ENCODE peak calls at places on chromosomes 4 and X, in four cellular contexts. W, X, V and F are unnamed samples.

GRCh38 chr4:151574968-151575367 is 166.0 kb downstream of the FHIP1A start:
- DNase-seq in X (no peak), W (no peak), V (no peak), F (no peak)

GRCh38 chr4:88690355-88690754 is 7.3 kb downstream of the NAP1L5 start:
- DNase-seq in V (no peak), W (no peak), X (no peak), F (peak)

GRCh38 chr4:43238556-43238955 is 346.0 kb downstream of the GRXCR1 start:
- DNase-seq in X (no peak), W (no peak), V (no peak), F (no peak)

GRCh38 chr4:7075962-7076693 is 8.3 kb upstream of the GRPEL1 start:
- DNase-seq in W (no peak), V (no peak), X (peak), F (no peak)

GRCh38 chrX:147550217-147550616 is 361.5 kb upstream of the FMR1 start:
- DNase-seq in W (no peak), V (no peak), X (no peak), F (no peak)

GRCh38 chrX:46547857-46548256 is 2.6 kb upstream of the ZNF674 start:
- DNase-seq in X (peak), V (no peak), W (no peak), F (peak)

GRCh38 chr4:42892413-42892812 is at the start of gene GRXCR1:
- DNase-seq in V (no peak), X (no peak), W (no peak), F (no peak)

GRCh38 chr4:94408549-94409374 is 43.0 kb upstream of the PDLIM5 start:
- DNase-seq in X (no peak), V (no peak), W (no peak), F (peak)

GRCh38 chrX:153816821-153817220 is 13.5 kb downstream of the PDZD4 start:
- DNase-seq in V (peak), X (no peak), W (peak), F (no peak)

GRCh38 chr4:71141125-71141524 is 147.7 kb downstream of the DCK start:
- DNase-seq in V (no peak), W (no peak), X (no peak), F (peak)

GRCh38 chrX:43885617-43886016 is 3.4 kb upstream of the MAOB start:
- DNase-seq in W (no peak), X (no peak), V (no peak), F (no peak)

DNA sequence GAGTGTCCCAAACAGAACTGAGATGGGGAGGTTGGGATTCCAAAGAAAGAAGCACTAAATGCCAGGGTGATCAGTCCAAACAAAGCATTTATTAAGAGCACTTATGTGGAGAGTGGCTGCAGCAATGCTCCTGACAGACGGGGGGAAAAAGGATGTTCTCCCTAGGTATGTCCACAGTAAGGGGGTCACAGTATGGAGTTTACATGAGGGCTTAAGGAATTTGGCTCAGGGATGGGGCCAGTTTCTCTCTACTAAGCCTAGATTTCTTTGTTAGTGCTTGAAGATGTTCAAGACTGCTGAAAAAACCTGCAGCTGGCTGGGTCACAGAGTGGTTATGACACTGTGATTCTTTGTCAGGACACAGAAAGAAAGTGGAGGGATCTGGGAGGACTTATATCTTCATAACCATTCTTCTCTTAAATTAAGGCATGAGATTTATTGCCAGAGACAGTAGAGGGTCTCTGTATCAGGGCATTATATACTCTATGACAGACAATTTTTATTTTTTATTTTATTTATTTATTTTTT is 1468.0 kb downstream of the C4orf33 start:
- DNase-seq in W (no peak), V (no peak), X (no peak), F (no peak)
- H3K4me3 ChIP-seq in W (peak), V (no peak), X (peak), F (no peak)

DNA sequence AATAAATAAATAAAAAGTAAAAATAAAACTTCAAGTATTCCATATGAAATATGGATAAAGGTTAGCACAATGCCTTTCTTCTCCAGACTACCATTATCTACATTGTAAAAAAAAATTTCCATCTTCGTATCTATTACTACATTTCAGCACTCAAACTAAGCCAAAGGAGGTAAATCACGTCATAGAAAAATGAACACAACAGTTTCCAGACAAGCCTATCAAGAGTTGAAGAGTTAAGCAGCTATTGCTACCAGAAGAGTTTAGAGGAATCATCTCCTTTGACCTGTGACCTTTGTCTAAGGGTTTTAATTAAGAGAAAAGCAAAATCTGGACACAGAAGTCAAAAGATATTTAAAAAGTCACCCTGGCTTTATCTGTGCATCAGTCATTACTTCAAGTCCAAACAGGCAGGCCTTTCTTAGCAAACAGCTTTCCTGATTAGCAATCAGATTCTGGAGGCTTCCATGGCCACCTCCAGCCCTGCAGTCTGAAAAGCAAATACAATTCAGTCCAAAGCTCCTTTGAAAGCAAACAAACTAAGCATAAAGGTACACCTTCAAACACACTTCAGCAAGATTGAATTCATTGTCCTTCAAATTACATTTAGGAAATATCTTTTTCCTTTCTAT is 82.2 kb downstream of the APBB2 start:
- DNase-seq in W (no peak), X (no peak), V (no peak), F (no peak)
- H3K4me3 ChIP-seq in W (no peak), X (no peak), V (no peak), F (no peak)

GRCh38 chrX:55907968-55908607 is 190.5 kb downstream of the RRAGB start:
- DNase-seq in W (peak), V (peak), X (peak), F (peak)
- H3K4me3 ChIP-seq in W (peak), V (peak), X (peak), F (peak)

GRCh38 chrX:101803451-101803850 is 128.4 kb downstream of the ZMAT1 start:
- DNase-seq in W (no peak), X (no peak), V (no peak), F (peak)

GRCh38 chrX:101799387-101799786 is 132.4 kb downstream of the ZMAT1 start:
- DNase-seq in W (peak), V (peak), X (peak), F (peak)
- H3K4me3 ChIP-seq in W (peak), V (no peak), X (no peak), F (no peak)

DNA sequence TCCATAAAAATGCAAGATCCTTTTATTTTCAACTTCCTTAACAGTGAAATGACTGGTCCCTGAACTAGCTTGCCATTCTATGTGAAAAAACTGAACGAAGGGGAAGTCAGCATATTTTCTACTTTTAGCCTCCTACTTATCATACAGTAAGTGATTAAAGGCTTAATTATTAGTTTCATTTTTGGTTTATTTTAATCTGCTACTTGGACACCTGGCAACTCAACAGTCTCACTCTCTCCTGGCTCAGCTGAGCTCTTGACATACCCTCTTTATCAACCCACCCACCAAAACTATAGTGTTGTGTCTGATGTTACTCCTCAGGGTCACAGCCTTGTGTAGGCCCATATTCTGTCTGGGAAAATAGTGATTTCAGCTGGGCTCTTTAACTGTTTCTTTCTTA is 86.2 kb upstream of the CPXCR1 start:
- DNase-seq in X (no peak), V (no peak), W (no peak), F (no peak)
- H3K4me3 ChIP-seq in X (no peak), V (no peak), W (no peak), F (no peak)

GRCh38 chr4:109432203-109432602 is 1.4 kb upstream of the SEC24B start:
- DNase-seq in V (no peak), X (no peak), W (no peak), F (no peak)
- H3K4me3 ChIP-seq in V (no peak), X (no peak), W (no peak), F (no peak)

GRCh38 chr4:128241425-128241913 is 46.1 kb downstream of the PGRMC2 start:
- DNase-seq in W (no peak), V (no peak), X (peak), F (peak)
- H3K4me3 ChIP-seq in W (no peak), V (no peak), X (no peak), F (no peak)

DNA sequence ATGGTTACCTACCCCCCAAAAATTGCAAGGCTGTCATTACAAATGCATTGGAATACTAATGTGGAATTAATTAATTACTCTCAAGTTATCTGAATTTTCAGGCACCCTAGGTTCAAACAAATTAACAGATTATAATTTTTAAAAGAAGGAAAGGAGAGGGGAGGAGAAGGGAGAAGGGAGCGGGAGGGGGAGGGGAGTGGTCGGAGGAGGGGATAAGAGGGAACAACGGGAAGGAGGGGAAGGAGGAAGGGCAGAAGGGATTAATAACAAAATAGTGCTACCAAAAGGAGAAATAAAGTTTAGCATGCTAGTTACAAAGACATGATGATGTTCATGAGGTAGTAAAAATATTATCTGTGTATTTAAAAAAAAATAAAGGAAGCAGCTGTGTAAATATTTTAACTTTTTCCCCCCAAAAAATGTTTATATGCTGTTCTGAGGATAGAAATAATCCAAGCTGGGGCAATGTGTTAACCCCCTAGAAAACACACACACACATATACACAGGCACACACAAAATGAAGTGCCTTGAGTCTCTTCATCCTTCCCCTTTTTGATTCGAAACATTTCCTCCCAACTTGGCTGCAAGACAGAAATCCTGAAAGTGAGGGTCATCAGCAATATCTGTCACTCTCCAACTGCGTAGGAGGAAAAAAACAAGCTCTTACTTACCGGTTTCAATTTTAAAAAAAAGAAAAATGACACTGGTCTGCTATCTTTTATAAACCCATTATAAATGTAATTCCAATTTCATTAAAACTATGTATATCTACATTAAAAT is 58.8 kb downstream of the PPP3CA start:
- DNase-seq in V (no peak), X (no peak), W (peak), F (peak)
- H3K4me3 ChIP-seq in V (no peak), X (no peak), W (no peak), F (no peak)

DNA sequence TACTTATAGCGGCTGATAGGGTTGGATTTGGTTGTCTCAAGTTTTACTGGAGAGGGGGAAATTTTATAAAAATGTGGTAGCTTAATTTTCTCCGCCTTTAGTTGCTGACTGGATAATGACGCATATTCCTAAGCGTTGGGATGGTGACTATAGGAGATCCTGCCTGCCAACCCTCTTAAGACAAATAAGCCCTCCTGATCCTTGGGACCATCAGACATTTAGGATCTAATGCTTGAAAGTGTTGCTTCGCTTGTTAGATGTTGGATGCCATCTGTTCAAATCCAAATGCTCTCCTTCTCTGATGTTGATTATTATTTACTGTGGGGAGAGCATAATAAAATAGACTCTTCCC is 2.2 kb downstream of the RAPGEF2 start:
- DNase-seq in X (peak), V (no peak), W (no peak), F (peak)
- H3K4me3 ChIP-seq in X (peak), V (peak), W (peak), F (peak)

DNA sequence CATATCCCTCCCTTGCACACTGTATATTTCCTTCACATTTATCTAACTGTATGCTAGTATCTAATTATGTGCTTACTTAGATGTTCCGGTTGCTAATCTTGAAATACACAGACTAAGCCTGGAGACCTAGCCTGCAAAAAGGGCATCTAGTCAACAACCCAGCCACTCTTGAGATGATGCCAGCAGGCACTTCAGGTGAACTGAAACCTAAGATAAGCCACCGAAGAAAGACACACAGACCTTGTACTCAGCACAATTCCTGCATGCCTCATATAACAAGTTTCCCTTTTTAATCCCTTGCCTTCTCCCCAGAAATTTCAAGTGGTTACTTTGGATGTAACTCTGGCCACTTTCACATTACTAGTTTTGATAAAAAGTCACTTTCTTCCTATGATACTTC is 2506.6 kb downstream of the ARAP2 start:
- DNase-seq in X (no peak), W (no peak), V (no peak), F (no peak)
- H3K4me3 ChIP-seq in X (no peak), W (no peak), V (no peak), F (no peak)